ENCODE peak calls at places on chromosome 22, in six cellular contexts. V is PC-3, U is fibroblast of lung, P is GM12878, X is trophoblast cell, E is mesenchymal stem cell. T is an unnamed sample. For H3K36me3 and H3K4me1, the result is how much of the 10 kb centered on the place peaks cover.

GRCh38 chr22:28249402-28249801 is 330.3 kb upstream of the PITPNB start:
- DNase-seq in E (no peak), U (no peak), V (no peak), X (no peak), P (no peak), T (no peak)

GRCh38 chr22:26579331-26579886 is 10.5 kb downstream of the TPST2 start:
- DNase-seq in U (no peak), P (peak), X (no peak), E (no peak), V (no peak), T (no peak)

GRCh38 chr22:44427506-44428470 is 70.2 kb downstream of the RTL6 start:
- DNase-seq in U (no peak), X (no peak), V (no peak), E (no peak), P (no peak), T (no peak)

GRCh38 chr22:40533712-40534378 is 102.7 kb downstream of the MRTFA start:
- DNase-seq in P (peak), E (peak), V (peak), X (peak), U (peak), T (peak)

GRCh38 chr22:31652911-31653684 is 8.9 kb downstream of the PISD start:
- DNase-seq in E (no peak), U (no peak), P (no peak), V (peak), X (no peak), T (no peak)

GRCh38 chr22:29904020-29904419 is 21.0 kb downstream of the MTMR3 start:
- DNase-seq in P (no peak), U (peak), X (peak), E (no peak), V (no peak), T (no peak)

GRCh38 chr22:44940121-44940520 is 69.7 kb downstream of the PHF21B start:
- DNase-seq in U (no peak), E (no peak), V (no peak), P (no peak), X (no peak), T (peak)

GRCh38 chr22:27045103-27045940 is 387.9 kb downstream of the MIAT start:
- DNase-seq in X (no peak), E (peak), P (no peak), U (peak), V (peak), T (peak)

GRCh38 chr22:34669001-34669400 is 397.0 kb upstream of the ISX start:
- DNase-seq in U (peak), P (no peak), E (no peak), V (no peak), X (peak), T (no peak)

GRCh38 chr22:23833911-23834317 is 4.9 kb downstream of the DERL3 start:
- DNase-seq in E (no peak), P (no peak), X (no peak), V (no peak), U (no peak), T (no peak)

GRCh38 chr22:40176921-40177737 is 596 bp upstream of the TNRC6B start:
- DNase-seq in V (peak), U (peak), E (peak), P (peak), X (peak), T (peak)

GRCh38 chr22:27323646-27324045 is 477.9 kb downstream of the MN1 start:
- DNase-seq in E (no peak), P (no peak), V (no peak), U (no peak), X (no peak), T (peak)

GRCh38 chr22:31933816-31934482 is 10.4 kb upstream of the YWHAH start:
- DNase-seq in U (no peak), V (no peak), X (peak), P (no peak), E (no peak), T (no peak)

GRCh38 chr22:49551897-49552659 is 275.6 kb downstream of the BRD1 start:
- DNase-seq in P (no peak), X (no peak), V (no peak), U (no peak), E (no peak), T (no peak)

GRCh38 chr22:39933741-39934140 is 26.5 kb upstream of the TMA7B start:
- DNase-seq in X (no peak), V (no peak), P (no peak), U (no peak), E (no peak), T (no peak)

GRCh38 chr22:49667236-49667635 is 160.4 kb downstream of the BRD1 start:
- DNase-seq in U (no peak), E (no peak), X (no peak), P (no peak), V (no peak), T (no peak)

GRCh38 chr22:30287626-30288413 is 1.5 kb downstream of the CASTOR1 start:
- DNase-seq in U (peak), V (peak), E (peak), X (peak), P (no peak), T (peak)

GRCh38 chr22:20805972-20806471 is 32.1 kb downstream of the SERPIND1 start:
- DNase-seq in U (peak), P (no peak), E (peak), V (peak), X (peak), T (no peak)

GRCh38 chr22:35739076-35739475 is 21.4 kb downstream of the APOL5 start:
- DNase-seq in E (no peak), U (no peak), V (no peak), X (no peak), P (no peak), T (no peak)

GRCh38 chr22:23008887-23009286 is 61.4 kb upstream of the GNAZ start:
- DNase-seq in X (no peak), V (no peak), P (no peak), U (no peak), E (no peak), T (no peak)

GRCh38 chr22:17366830-17367229 is 2.4 kb upstream of the CECR2 start:
- DNase-seq in U (no peak), E (no peak), P (no peak), X (peak), V (no peak), T (peak)

DNA sequence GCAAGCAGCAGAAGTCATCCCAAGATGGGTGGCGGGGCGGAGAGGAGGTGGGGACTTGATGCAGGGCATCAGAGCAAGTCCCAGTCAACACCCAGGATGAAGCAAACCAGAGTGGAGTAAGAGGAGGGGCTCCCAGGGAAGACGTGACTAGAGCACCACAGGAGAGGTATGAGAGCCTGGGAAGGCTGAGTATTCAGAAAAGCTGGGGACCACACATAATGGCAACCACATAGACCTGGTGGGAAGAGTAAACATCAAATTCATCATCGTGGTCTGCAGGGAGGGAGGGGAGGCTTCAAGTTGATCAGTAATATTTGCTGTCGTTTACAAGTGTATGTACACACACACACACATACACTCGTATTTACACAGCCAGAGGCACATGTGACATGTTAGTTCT is 60.7 kb upstream of the CLTCL1 start:
- DNase-seq in V (no peak), E (no peak), P (no peak), X (no peak), U (no peak), T (no peak)
- H3K36me3 ChIP-seq in V (under half), E (half or more), P (under half), X (under half), U (under half), T (under half)

GRCh38 chr22:42611076-42611475 is 3.6 kb downstream of the POLDIP3 start:
- DNase-seq in P (no peak), X (no peak), U (no peak), V (no peak), E (no peak), T (no peak)
- H3K4me1 ChIP-seq in P (under half), X (under half), U (under half), V (under half), E (under half), T (under half)

DNA sequence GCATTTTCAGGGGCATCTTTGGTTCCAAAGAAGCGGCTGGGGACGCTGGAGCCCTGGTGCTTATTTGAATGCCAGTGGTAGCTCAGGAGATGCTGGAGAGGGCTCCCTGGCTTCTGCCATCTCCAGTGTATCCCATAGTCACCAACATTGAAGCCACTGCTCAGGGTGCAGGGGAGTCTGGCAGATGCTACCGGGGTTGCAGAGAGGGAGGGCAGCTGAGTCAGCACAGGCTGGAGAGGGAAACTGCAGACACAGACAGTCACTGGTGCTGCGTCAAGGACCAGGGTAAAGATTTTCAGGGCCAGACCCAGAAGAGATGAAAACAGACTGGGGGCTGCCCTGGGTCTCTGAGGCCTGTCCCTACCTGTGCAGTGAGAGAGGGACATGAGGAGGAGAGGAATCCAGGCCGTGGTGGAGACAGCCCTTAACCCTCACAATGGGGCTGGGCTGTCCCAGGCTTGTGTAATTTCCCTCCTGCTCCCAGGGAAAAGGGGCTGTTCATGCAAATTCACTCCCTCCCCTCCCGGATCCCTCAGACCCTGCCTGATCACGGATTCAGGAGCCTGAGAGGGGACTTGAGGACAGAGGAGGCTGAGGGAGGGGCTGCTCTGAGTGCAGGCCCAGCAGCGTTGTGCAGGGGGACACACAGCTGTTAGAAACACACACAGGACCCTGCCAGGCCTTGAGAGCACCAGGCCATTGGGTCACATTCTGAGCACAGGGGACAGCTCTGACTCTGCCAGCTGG is 126.9 kb upstream of the GRK3 start:
- DNase-seq in V (no peak), U (no peak), X (no peak), P (no peak), E (no peak), T (peak)
- H2AFZ ChIP-seq in V (no peak), U (no peak), X (no peak), P (no peak), E (peak), T (peak)

DNA sequence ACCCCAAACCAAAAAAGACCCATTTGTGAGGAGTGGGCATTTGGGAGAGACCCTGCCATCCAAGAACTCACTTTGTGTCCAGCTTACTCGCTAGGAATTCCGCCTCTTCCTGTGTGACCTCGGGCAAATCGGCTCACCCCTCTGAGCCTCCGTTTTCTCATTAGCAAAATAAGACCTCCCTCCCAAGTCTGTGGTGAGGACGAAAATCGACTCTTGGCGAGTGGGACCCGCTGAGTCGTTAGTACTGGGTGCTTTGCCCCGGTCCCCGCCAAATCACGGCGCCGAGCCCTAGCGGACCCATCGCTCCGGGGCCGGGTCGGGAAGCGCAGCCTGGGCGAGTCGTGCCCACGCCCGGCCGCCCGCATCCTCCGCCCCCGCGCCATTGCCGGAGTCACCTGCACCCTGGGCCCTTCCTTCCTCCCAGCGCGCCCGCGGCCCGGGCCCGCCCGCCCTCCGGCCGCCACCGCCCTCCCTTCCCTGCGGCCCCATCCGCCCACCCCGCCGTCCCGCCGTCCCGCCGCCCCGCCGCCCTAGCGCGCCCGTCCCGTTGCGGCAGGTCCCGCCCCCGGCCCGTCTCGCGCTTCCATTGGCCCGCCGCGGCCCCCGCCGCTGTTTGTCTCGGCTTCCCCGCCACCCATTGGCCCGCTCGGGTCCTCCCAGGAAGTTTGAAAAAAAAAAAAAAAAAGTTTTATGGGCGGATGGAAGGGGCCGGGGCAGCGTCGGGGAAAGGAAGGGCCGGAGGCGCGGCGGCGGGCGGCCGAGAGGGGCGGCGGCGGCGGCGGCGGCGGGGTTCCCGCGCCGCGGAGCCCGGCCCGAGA is 48.9 kb downstream of the TRIOBP start:
- DNase-seq in U (peak), X (peak), P (peak), V (peak), E (peak), T (peak)
- H3K36me3 ChIP-seq in U (under half), X (under half), P (under half), V (under half), E (under half), T (under half)

GRCh38 chr22:47055921-47056320 is 293.5 kb downstream of the TBC1D22A start:
- DNase-seq in E (no peak), V (no peak), P (no peak), U (no peak), X (no peak), T (no peak)
- H3K4me1 ChIP-seq in E (under half), V (under half), P (under half), U (under half), X (under half), T (under half)

T was measured in GM23338.